ENCODE peak calls at places on chromosomes 5 and 9, in five cellular contexts. K, F, V, W and N are unnamed samples.
A peak's percentile ranks its signal among the peaks of the same experiment; 100 is the strongest.

GRCh38 chr5:6812800-6813731 is 99.8 kb downstream of the TENT4A start:
- DNase-seq in W (no peak), F (no peak), V (no peak), K (no peak), N (peak; percentile 35)

GRCh38 chr9:131237931-131238401 is 38.3 kb downstream of the FAM78A start:
- DNase-seq in V (peak; percentile 86), W (peak; percentile 71), K (no peak), F (no peak), N (no peak)

GRCh38 chr9:14211564-14211963 is 102.4 kb downstream of the NFIB start:
- DNase-seq in F (no peak), V (no peak), K (no peak), W (no peak), N (no peak)

GRCh38 chr9:33161589-33162132 is 5.5 kb downstream of the B4GALT1 start:
- DNase-seq in W (no peak), F (no peak), K (no peak), V (no peak), N (no peak)

GRCh38 chr5:171823269-171823668 is 37.7 kb downstream of the SMIM23 start:
- DNase-seq in F (no peak), K (no peak), V (no peak), W (no peak), N (no peak)

GRCh38 chr5:77354454-77354853 is 137.7 kb downstream of the WDR41 start:
- DNase-seq in W (no peak), K (no peak), V (no peak), F (no peak), N (no peak)

GRCh38 chr5:126309860-126310259 is 113.3 kb upstream of the GRAMD2B start:
- DNase-seq in V (no peak), W (no peak), F (no peak), K (no peak), N (no peak)

GRCh38 chr9:69207503-69207902 is 33.4 kb downstream of the TJP2 start:
- DNase-seq in F (no peak), W (no peak), V (no peak), K (no peak), N (no peak)

GRCh38 chr5:10577371-10578291 is 13.8 kb downstream of the ANKRD33B start:
- DNase-seq in W (no peak), F (no peak), K (no peak), V (no peak), N (no peak)

GRCh38 chr5:150107909-150108447 is 21.6 kb upstream of the CSF1R start:
- DNase-seq in K (no peak), W (no peak), V (peak; percentile 9), F (no peak), N (no peak)

GRCh38 chr9:137168575-137168906 is 1.3 kb downstream of the LRRC26 start:
- DNase-seq in F (no peak), V (peak; percentile 46), W (no peak), K (no peak), N (no peak)

GRCh38 chr5:2093859-2094615 is 211.3 kb upstream of the IRX4 start:
- DNase-seq in V (no peak), F (no peak), W (no peak), K (no peak), N (peak; percentile 42)